ENCODE peak calls at places on chromosomes 4 and X, in six cellular contexts. Z is ovary, F is uterus, K is fibroblast of lung, V is H9, L is dorsolateral prefrontal cortex. O is an unnamed sample.

GRCh38 chrX:42755820-42756219 is 22.1 kb downstream of the PPP1R2C start:
- DNase-seq in Z (no peak), F (no peak), K (peak), V (no peak), L (peak), O (no peak)

GRCh38 chr4:141352775-141353544 is 132.3 kb downstream of the ZNF330 start:
- DNase-seq in Z (no peak), F (no peak), K (peak), V (no peak), L (no peak), O (no peak)

GRCh38 chr4:688695-689497 is at the start of gene SLC49A3:
- DNase-seq in Z (no peak), F (no peak), K (no peak), V (peak), L (no peak), O (no peak)

GRCh38 chr4:15755321-15755750 is 22.8 kb upstream of the CD38 start:
- DNase-seq in Z (no peak), F (no peak), K (peak), V (no peak), L (no peak), O (no peak)

GRCh38 chrX:55778322-55778721 is 60.8 kb downstream of the RRAGB start:
- DNase-seq in Z (no peak), F (no peak), K (peak), V (no peak), L (no peak), O (no peak)

GRCh38 chrX:129945131-129945530 is 37.3 kb upstream of the BCORL1 start:
- DNase-seq in Z (no peak), F (no peak), K (peak), V (no peak), L (no peak), O (no peak)

GRCh38 chr4:170395773-170396172 is 306.0 kb upstream of the AADAT start:
- DNase-seq in Z (no peak), F (no peak), K (no peak), V (no peak), L (no peak), O (no peak)

GRCh38 chr4:42483426-42484379 is 86.4 kb downstream of the SHISA3 start:
- DNase-seq in Z (no peak), F (no peak), K (peak), V (no peak), L (no peak), O (no peak)

GRCh38 chr4:53592686-53593641 is 1.7 kb upstream of the LNX1 start:
- DNase-seq in Z (peak), F (peak), K (peak), V (peak), L (no peak), O (no peak)

GRCh38 chr4:174633399-174633798 is 111.1 kb upstream of the HPGD start:
- DNase-seq in Z (no peak), F (no peak), K (no peak), V (no peak), L (no peak), O (no peak)

GRCh38 chr4:76067652-76068286 is 6.7 kb upstream of the ART3 start:
- DNase-seq in Z (peak), F (peak), K (peak), V (peak), L (peak), O (no peak)

GRCh38 chrX:110056419-110056818 is 53.5 kb downstream of the TMEM164 start:
- DNase-seq in Z (no peak), F (no peak), K (no peak), V (no peak), L (no peak), O (no peak)

GRCh38 chr4:48271048-48271452 is 1.4 kb upstream of the TEC start:
- DNase-seq in Z (no peak), F (no peak), K (no peak), V (no peak), L (no peak), O (no peak)

DNA sequence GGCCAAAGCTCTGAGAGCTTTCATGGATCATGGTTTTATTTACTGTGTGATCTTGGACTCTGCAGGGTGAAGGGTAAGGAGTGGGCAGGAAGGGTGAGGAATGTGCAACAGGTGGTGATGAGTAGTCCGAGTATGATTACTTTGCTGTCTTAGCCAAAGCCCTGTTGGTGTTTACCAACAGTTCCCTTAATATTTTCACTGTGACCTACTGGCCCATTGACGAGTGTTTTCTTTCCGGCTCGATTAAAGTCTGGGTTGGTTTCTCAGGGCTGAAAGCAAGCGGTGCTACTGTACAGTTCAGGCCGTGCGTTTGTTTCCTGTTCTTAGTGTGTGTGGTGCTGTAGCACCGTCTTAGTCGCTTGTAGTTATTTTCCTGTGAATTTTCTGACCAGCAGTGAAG is 2.6 kb downstream of the ARHGAP24 start:
- DNase-seq in Z (no peak), F (no peak), K (no peak), V (no peak), L (no peak), O (no peak)
- H3K27ac ChIP-seq in Z (no peak), F (no peak), K (no peak), V (no peak), L (no peak), O (no peak)

DNA sequence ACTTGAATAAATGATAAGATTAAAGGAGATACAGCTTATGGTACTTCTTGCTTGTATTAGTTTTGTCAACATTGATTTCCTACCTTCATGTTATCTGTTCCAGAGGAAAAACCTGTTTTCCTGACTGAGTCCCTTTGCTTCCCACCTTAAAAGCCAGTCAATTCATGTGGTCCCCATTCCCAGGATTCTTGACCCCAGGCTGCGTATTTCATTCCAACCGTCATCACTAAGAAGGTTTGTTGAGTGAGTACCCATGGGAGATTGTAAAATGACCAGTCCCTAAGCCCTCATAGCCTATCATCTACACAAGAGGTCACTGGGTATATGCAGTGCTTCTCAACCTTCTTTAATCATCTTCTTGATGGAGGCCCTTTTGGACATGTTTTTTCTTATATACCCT is 52.2 kb downstream of the BEX3 start:
- DNase-seq in Z (no peak), F (no peak), K (no peak), V (no peak), L (no peak), O (no peak)
- H3K27ac ChIP-seq in Z (no peak), F (no peak), K (no peak), V (no peak), L (no peak), O (no peak)

GRCh38 chrX:133921084-133921483 is 64.3 kb downstream of the GPC3 start:
- DNase-seq in Z (no peak), F (no peak), K (no peak), V (no peak), L (no peak), O (no peak)
- H3K27ac ChIP-seq in Z (no peak), F (no peak), K (no peak), V (no peak), L (no peak), O (no peak)

GRCh38 chr4:82371398-82371972 is 2.3 kb downstream of the HNRNPD start:
- DNase-seq in Z (no peak), F (no peak), K (no peak), V (no peak), L (no peak), O (no peak)
- H3K27ac ChIP-seq in Z (no peak), F (peak), K (peak), V (no peak), L (peak), O (no peak)

GRCh38 chr4:109702950-109703663 is at the start of gene CASP6:
- DNase-seq in Z (peak), F (peak), K (peak), V (peak), L (peak), O (peak)

GRCh38 chr4:109703664-109704351 is 563 bp upstream of the CASP6 start:
- DNase-seq in Z (no peak), F (no peak), K (no peak), V (no peak), L (no peak), O (no peak)

GRCh38 chr4:109699553-109700225 is 3.6 kb downstream of the CASP6 start:
- DNase-seq in Z (no peak), F (no peak), K (peak), V (no peak), L (no peak), O (no peak)

GRCh38 chr4:109701566-109702399 is 1.5 kb downstream of the CASP6 start:
- DNase-seq in Z (no peak), F (no peak), K (no peak), V (peak), L (no peak), O (no peak)
- H3K27ac ChIP-seq in Z (no peak), F (peak), K (peak), V (no peak), L (peak), O (no peak)

O was measured in caudate nucleus.